ENCODE peak calls at places on chromosomes 3 and 15, in nine cellular contexts. One of them, this sample, is unnamed.

GRCh38 chr15:35757790-35758189 is 211.8 kb upstream of the DPH6 start:
- DNase-seq in heart right ventricle: no peak
- DNase-seq in mesendoderm: no peak
- DNase-seq in left lung: no peak
- DNase-seq in heart left ventricle: no peak
- DNase-seq in colonic mucosa: no peak
- DNase-seq in psoas muscle: no peak
- DNase-seq in H1: no peak
- DNase-seq in foreskin keratinocyte: no peak
- DNase-seq in this sample: no peak

GRCh38 chr3:79517766-79518413 is 249.9 kb downstream of the ROBO1 start:
- DNase-seq in heart right ventricle: no peak
- DNase-seq in mesendoderm: peak; percentile 73
- DNase-seq in left lung: no peak
- DNase-seq in heart left ventricle: no peak
- DNase-seq in colonic mucosa: no peak
- DNase-seq in psoas muscle: no peak
- DNase-seq in H1: no peak
- DNase-seq in foreskin keratinocyte: peak; percentile 43
- DNase-seq in this sample: no peak

GRCh38 chr3:33130144-33130543 is 16.3 kb downstream of the CRTAP start:
- DNase-seq in heart right ventricle: no peak
- DNase-seq in mesendoderm: no peak
- DNase-seq in left lung: no peak
- DNase-seq in heart left ventricle: no peak
- DNase-seq in colonic mucosa: no peak
- DNase-seq in psoas muscle: no peak
- DNase-seq in H1: no peak
- DNase-seq in foreskin keratinocyte: no peak
- DNase-seq in this sample: no peak

GRCh38 chr3:168213920-168214319 is 118.2 kb upstream of the GOLIM4 start:
- DNase-seq in heart right ventricle: no peak
- DNase-seq in mesendoderm: no peak
- DNase-seq in left lung: no peak
- DNase-seq in heart left ventricle: no peak
- DNase-seq in colonic mucosa: no peak
- DNase-seq in psoas muscle: no peak
- DNase-seq in H1: no peak
- DNase-seq in foreskin keratinocyte: no peak
- DNase-seq in this sample: no peak

GRCh38 chr15:39323157-39323556 is 257.7 kb upstream of the THBS1 start:
- DNase-seq in heart right ventricle: no peak
- DNase-seq in mesendoderm: no peak
- DNase-seq in left lung: no peak
- DNase-seq in heart left ventricle: no peak
- DNase-seq in colonic mucosa: no peak
- DNase-seq in psoas muscle: no peak
- DNase-seq in H1: no peak
- DNase-seq in foreskin keratinocyte: no peak
- DNase-seq in this sample: no peak

GRCh38 chr3:128297401-128298138 is 144.3 kb downstream of the EEFSEC start:
- DNase-seq in heart right ventricle: no peak
- DNase-seq in mesendoderm: no peak
- DNase-seq in left lung: no peak
- DNase-seq in heart left ventricle: no peak
- DNase-seq in colonic mucosa: peak; percentile 20
- DNase-seq in psoas muscle: no peak
- DNase-seq in H1: peak; percentile 23
- DNase-seq in foreskin keratinocyte: peak; percentile 63
- DNase-seq in this sample: no peak

GRCh38 chr3:46968783-46969428 is 7.6 kb downstream of the CCDC12 start:
- DNase-seq in heart right ventricle: no peak
- DNase-seq in mesendoderm: no peak
- DNase-seq in left lung: no peak
- DNase-seq in heart left ventricle: peak; percentile 21
- DNase-seq in colonic mucosa: no peak
- DNase-seq in psoas muscle: no peak
- DNase-seq in H1: no peak
- DNase-seq in foreskin keratinocyte: no peak
- DNase-seq in this sample: no peak

GRCh38 chr15:30065025-30065801 is 17.5 kb upstream of the GOLGA8J start:
- DNase-seq in heart right ventricle: no peak
- DNase-seq in mesendoderm: no peak
- DNase-seq in left lung: no peak
- DNase-seq in heart left ventricle: no peak
- DNase-seq in colonic mucosa: no peak
- DNase-seq in psoas muscle: no peak
- DNase-seq in H1: no peak
- DNase-seq in foreskin keratinocyte: peak; percentile 88
- DNase-seq in this sample: no peak

DNA sequence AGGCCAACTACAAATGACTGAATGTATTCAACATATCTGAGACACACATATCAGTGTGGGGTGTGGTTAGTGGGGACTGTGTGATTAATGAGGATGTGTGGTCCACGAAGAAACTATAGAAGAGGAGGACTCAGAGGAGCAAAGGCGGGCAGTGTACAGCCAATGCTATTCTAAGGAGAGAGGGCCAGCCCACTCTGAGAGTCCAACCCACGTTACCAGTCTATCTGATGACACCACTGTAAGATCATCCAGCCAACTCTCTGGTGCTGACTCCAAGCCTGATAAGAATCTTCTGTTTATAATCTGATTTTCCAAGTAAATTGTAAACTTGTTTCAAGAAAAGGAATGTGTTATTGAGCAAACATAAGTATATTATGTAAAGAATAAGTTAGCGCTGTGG is 47.2 kb downstream of the MCF2L2 start:
- DNase-seq in heart right ventricle: no peak
- DNase-seq in mesendoderm: no peak
- DNase-seq in left lung: no peak
- DNase-seq in heart left ventricle: no peak
- DNase-seq in colonic mucosa: no peak
- DNase-seq in psoas muscle: no peak
- DNase-seq in H1: no peak
- DNase-seq in foreskin keratinocyte: peak; percentile 36
- DNase-seq in this sample: peak; percentile 28
- H3K4me1 ChIP-seq in heart right ventricle: no peaks in the 10 kb centered on the region
- H3K4me1 ChIP-seq in mesendoderm: no peaks in the 10 kb centered on the region
- H3K4me1 ChIP-seq in left lung: peaks cover 52% of the 10 kb centered on the region
- H3K4me1 ChIP-seq in heart left ventricle: no peaks in the 10 kb centered on the region
- H3K4me1 ChIP-seq in colonic mucosa: no peaks in the 10 kb centered on the region
- H3K4me1 ChIP-seq in psoas muscle: no peaks in the 10 kb centered on the region
- H3K4me1 ChIP-seq in H1: peaks cover 16% of the 10 kb centered on the region
- H3K4me1 ChIP-seq in foreskin keratinocyte: peaks cover 19% of the 10 kb centered on the region
- H3K4me1 ChIP-seq in this sample: peaks cover 7% of the 10 kb centered on the region

GRCh38 chr3:134354612-134355275 is 19.5 kb downstream of the AMOTL2 start:
- DNase-seq in heart right ventricle: no peak
- DNase-seq in mesendoderm: no peak
- DNase-seq in left lung: no peak
- DNase-seq in heart left ventricle: no peak
- DNase-seq in colonic mucosa: no peak
- DNase-seq in psoas muscle: peak; percentile 27
- DNase-seq in H1: no peak
- DNase-seq in foreskin keratinocyte: no peak
- DNase-seq in this sample: no peak

GRCh38 chr3:134356411-134357040 is 17.7 kb downstream of the AMOTL2 start:
- DNase-seq in heart right ventricle: no peak
- DNase-seq in mesendoderm: no peak
- DNase-seq in left lung: no peak
- DNase-seq in heart left ventricle: no peak
- DNase-seq in colonic mucosa: no peak
- DNase-seq in psoas muscle: peak; percentile 22
- DNase-seq in H1: no peak
- DNase-seq in foreskin keratinocyte: no peak
- DNase-seq in this sample: no peak

GRCh38 chr3:134357261-134357913 is 16.9 kb downstream of the AMOTL2 start:
- DNase-seq in heart right ventricle: no peak
- DNase-seq in mesendoderm: no peak
- DNase-seq in left lung: no peak
- DNase-seq in heart left ventricle: no peak
- DNase-seq in colonic mucosa: no peak
- DNase-seq in psoas muscle: peak; percentile 35
- DNase-seq in H1: no peak
- DNase-seq in foreskin keratinocyte: no peak
- DNase-seq in this sample: no peak

GRCh38 chr3:134353831-134354611 is 20.2 kb downstream of the AMOTL2 start:
- DNase-seq in heart right ventricle: no peak
- DNase-seq in mesendoderm: no peak
- DNase-seq in left lung: no peak
- DNase-seq in heart left ventricle: no peak
- DNase-seq in colonic mucosa: peak; percentile 68
- DNase-seq in psoas muscle: peak; percentile 46
- DNase-seq in H1: no peak
- DNase-seq in foreskin keratinocyte: no peak
- DNase-seq in this sample: peak; percentile 58

DNA sequence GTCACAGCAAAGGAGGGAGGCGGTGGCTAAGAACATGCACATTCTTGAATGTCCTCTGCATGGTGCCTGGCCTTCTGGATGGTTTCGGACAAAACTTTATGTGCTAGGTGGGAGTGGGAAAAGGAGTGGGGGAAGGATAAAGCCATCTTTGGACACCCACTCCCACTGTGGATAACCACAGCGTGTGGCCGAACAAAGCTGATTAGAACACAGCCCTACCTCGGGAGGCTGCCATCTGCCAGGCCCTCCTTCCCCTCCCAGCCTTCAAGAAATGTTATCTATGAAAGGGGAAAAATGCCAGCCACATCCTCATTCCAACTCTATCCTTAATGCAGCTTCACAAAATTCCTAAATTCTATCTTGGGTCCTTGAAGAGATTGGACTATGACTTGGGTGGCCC is 18.8 kb downstream of the AMOTL2 start:
- DNase-seq in heart right ventricle: no peak
- DNase-seq in mesendoderm: no peak
- DNase-seq in left lung: no peak
- DNase-seq in heart left ventricle: no peak
- DNase-seq in colonic mucosa: no peak
- DNase-seq in psoas muscle: peak; percentile 32
- DNase-seq in H1: no peak
- DNase-seq in foreskin keratinocyte: no peak
- DNase-seq in this sample: no peak
- H3K27ac ChIP-seq in heart right ventricle: no peak overlapping the region
- H3K27ac ChIP-seq in mesendoderm: no peak overlapping the region
- H3K27ac ChIP-seq in left lung: no peak overlapping the region
- H3K27ac ChIP-seq in heart left ventricle: no peak overlapping the region
- H3K27ac ChIP-seq in colonic mucosa: no peak overlapping the region
- H3K27ac ChIP-seq in psoas muscle: peak overlapping the region; percentile 65
- H3K27ac ChIP-seq in H1: no peak overlapping the region
- H3K27ac ChIP-seq in foreskin keratinocyte: no peak overlapping the region
- H3K27ac ChIP-seq in this sample: peak overlapping the region; percentile 86

DNA sequence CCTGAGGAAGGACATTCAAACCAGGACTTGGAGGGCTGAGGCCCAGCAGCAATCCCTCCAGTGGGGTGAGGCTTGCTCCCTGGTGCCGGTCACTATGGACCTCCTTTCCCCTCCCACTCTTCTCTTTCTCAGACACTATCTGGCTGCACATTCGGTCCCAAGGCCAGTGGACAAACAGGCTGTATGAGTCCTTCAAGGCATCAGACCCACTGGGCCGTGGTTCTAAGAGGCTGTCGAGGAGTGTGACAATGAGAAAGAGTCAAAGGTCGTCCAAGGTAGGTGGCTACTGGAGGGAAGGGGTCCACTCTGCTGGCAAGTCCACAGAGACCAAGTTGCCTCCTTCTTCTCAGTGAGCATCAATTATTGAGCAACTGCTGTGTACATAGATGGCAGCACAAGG is 28.0 kb downstream of the NOX5 start:
- DNase-seq in heart right ventricle: no peak
- DNase-seq in mesendoderm: no peak
- DNase-seq in left lung: no peak
- DNase-seq in heart left ventricle: no peak
- DNase-seq in colonic mucosa: no peak
- DNase-seq in psoas muscle: no peak
- DNase-seq in H1: no peak
- DNase-seq in foreskin keratinocyte: no peak
- DNase-seq in this sample: no peak
- H3K4me1 ChIP-seq in heart right ventricle: no peaks in the 10 kb centered on the region
- H3K4me1 ChIP-seq in mesendoderm: no peaks in the 10 kb centered on the region
- H3K4me1 ChIP-seq in left lung: no peaks in the 10 kb centered on the region
- H3K4me1 ChIP-seq in heart left ventricle: no peaks in the 10 kb centered on the region
- H3K4me1 ChIP-seq in colonic mucosa: no peaks in the 10 kb centered on the region
- H3K4me1 ChIP-seq in psoas muscle: no peaks in the 10 kb centered on the region
- H3K4me1 ChIP-seq in H1: no peaks in the 10 kb centered on the region
- H3K4me1 ChIP-seq in foreskin keratinocyte: peaks cover 15% of the 10 kb centered on the region
- H3K4me1 ChIP-seq in this sample: no peaks in the 10 kb centered on the region

GRCh38 chr3:49132073-49132436 is 795 bp downstream of the LAMB2 start:
- DNase-seq in heart right ventricle: no peak
- DNase-seq in mesendoderm: no peak
- DNase-seq in left lung: no peak
- DNase-seq in heart left ventricle: no peak
- DNase-seq in colonic mucosa: no peak
- DNase-seq in psoas muscle: no peak
- DNase-seq in H1: no peak
- DNase-seq in foreskin keratinocyte: no peak
- DNase-seq in this sample: no peak

GRCh38 chr3:49135499-49135898 is 2.6 kb upstream of the LAMB2 start:
- DNase-seq in heart right ventricle: no peak
- DNase-seq in mesendoderm: no peak
- DNase-seq in left lung: no peak
- DNase-seq in heart left ventricle: no peak
- DNase-seq in colonic mucosa: no peak
- DNase-seq in psoas muscle: no peak
- DNase-seq in H1: no peak
- DNase-seq in foreskin keratinocyte: no peak
- DNase-seq in this sample: no peak

GRCh38 chr3:49133226-49133951 is 539 bp upstream of the LAMB2 start:
- DNase-seq in heart right ventricle: peak; percentile 93
- DNase-seq in mesendoderm: peak; percentile 92
- DNase-seq in left lung: peak; percentile 89
- DNase-seq in heart left ventricle: peak; percentile 91
- DNase-seq in colonic mucosa: peak; percentile 90
- DNase-seq in psoas muscle: peak; percentile 89
- DNase-seq in H1: peak; percentile 85
- DNase-seq in foreskin keratinocyte: peak; percentile 85
- DNase-seq in this sample: peak; percentile 87

GRCh38 chr3:49132437-49133225 is at the start of gene LAMB2:
- DNase-seq in heart right ventricle: peak; percentile 90
- DNase-seq in mesendoderm: peak; percentile 97
- DNase-seq in left lung: peak; percentile 86
- DNase-seq in heart left ventricle: peak; percentile 85
- DNase-seq in colonic mucosa: peak; percentile 90
- DNase-seq in psoas muscle: peak; percentile 83
- DNase-seq in H1: peak; percentile 88
- DNase-seq in foreskin keratinocyte: peak; percentile 74
- DNase-seq in this sample: peak; percentile 78

DNA sequence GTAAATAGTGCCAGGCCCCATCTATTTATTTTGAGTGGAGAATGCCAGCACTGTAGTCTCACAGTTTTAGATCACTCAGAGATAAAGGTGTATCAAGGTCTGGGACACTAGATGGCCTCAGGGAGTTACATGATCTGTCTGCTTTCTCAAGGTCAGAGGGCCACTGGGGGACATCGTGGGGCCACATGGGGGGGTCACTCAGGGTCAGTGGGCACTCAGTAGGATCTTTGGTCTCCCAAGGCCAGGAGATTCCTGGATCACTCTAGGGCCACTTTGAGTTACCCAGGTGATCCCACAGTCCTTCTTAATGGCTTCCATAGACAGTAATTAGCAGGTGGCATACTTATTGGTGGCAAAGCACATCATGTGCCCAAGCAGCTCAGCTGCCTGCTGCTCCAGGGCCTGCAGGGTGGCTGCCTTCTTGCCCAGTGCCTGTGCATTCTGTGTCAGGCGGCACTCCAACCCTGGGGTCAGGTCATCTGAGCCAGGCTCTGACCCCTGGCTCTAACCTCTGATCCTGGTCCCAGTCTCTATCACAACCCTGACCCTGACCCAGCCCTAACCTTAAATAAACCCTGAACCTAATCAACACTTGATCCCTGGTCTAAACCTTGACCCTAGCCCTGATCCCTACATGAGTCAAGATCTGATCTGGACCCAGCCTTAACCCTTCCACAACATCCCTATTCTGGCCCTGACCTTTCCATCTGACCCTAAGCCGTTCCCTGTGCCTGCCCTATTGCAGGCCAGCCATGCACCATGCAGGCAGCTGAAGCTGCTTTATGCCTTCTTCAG is 1.8 kb upstream of the LAMB2 start:
- DNase-seq in heart right ventricle: no peak
- DNase-seq in mesendoderm: peak; percentile 37
- DNase-seq in left lung: no peak
- DNase-seq in heart left ventricle: no peak
- DNase-seq in colonic mucosa: no peak
- DNase-seq in psoas muscle: no peak
- DNase-seq in H1: no peak
- DNase-seq in foreskin keratinocyte: no peak
- DNase-seq in this sample: no peak
- H3K27ac ChIP-seq in heart right ventricle: no peak overlapping the region
- H3K27ac ChIP-seq in mesendoderm: no peak overlapping the region
- H3K27ac ChIP-seq in left lung: no peak overlapping the region
- H3K27ac ChIP-seq in heart left ventricle: peak overlapping the region; percentile 94
- H3K27ac ChIP-seq in colonic mucosa: no peak overlapping the region
- H3K27ac ChIP-seq in psoas muscle: peak overlapping the region; percentile 76
- H3K27ac ChIP-seq in H1: no peak overlapping the region
- H3K27ac ChIP-seq in foreskin keratinocyte: no peak overlapping the region
- H3K27ac ChIP-seq in this sample: peak overlapping the region; percentile 83